ENCODE peak calls at places on chromosome 10, in five cellular contexts. I, F, M, Y and W are unnamed samples.

GRCh38 chr10:115093286-115093775 is at the start of gene ATRNL1:
- DNase-seq in I (no peak), F (peak), M (no peak), Y (no peak), W (peak)

GRCh38 chr10:11451640-11452260 is 159.7 kb downstream of the USP6NL start:
- DNase-seq in I (no peak), F (no peak), M (no peak), Y (no peak), W (no peak)

GRCh38 chr10:63208981-63209380 is 75.9 kb downstream of the NRBF2 start:
- DNase-seq in I (no peak), F (no peak), M (no peak), Y (no peak), W (no peak)

GRCh38 chr10:104330168-104331117 is 7.8 kb downstream of the ITPRIP start:
- DNase-seq in I (no peak), F (no peak), M (no peak), Y (no peak), W (no peak)

GRCh38 chr10:106682175-106682574 is 482.3 kb downstream of the SORCS1 start:
- DNase-seq in I (no peak), F (no peak), M (no peak), Y (no peak), W (no peak)

GRCh38 chr10:789831-790701 is 100.6 kb upstream of the DIP2C start:
- DNase-seq in I (no peak), F (no peak), M (no peak), Y (no peak), W (no peak)

GRCh38 chr10:89283174-89283987 is 18.5 kb upstream of the IFIT2 start:
- DNase-seq in I (no peak), F (no peak), M (no peak), Y (no peak), W (no peak)

GRCh38 chr10:90912176-90912575 is 8.7 kb downstream of the ANKRD1 start:
- DNase-seq in I (no peak), F (no peak), M (no peak), Y (no peak), W (no peak)

GRCh38 chr10:27527597-27528295 is 23.6 kb downstream of the RAB18 start:
- DNase-seq in I (no peak), F (no peak), M (no peak), Y (no peak), W (no peak)

GRCh38 chr10:100038561-100039071 is 28.9 kb upstream of the DNMBP start:
- DNase-seq in I (no peak), F (no peak), M (no peak), Y (no peak), W (no peak)

GRCh38 chr10:96324447-96324846 is 20.2 kb downstream of the DNTT start:
- DNase-seq in I (no peak), F (no peak), M (no peak), Y (no peak), W (no peak)

GRCh38 chr10:43598447-43598846 is 7.8 kb upstream of the ZNF485 start:
- DNase-seq in I (no peak), F (no peak), M (no peak), Y (no peak), W (no peak)

GRCh38 chr10:22821501-22821900 is 106.4 kb upstream of the ARMC3 start:
- DNase-seq in I (no peak), F (no peak), M (no peak), Y (no peak), W (no peak)